ENCODE peak calls at places on chromosomes 16 and 17, in seven cellular contexts. One of them, this sample, is unnamed.

GRCh38 chr16:86680137-86680536 is 101.8 kb downstream of the FOXL1 start:
- DNase-seq in nucleus accumbens: no peak
- DNase-seq in activated CD4-positive, CD25-positive, alpha-beta regulatory T cell: no peak
- DNase-seq in KBM-7: no peak
- DNase-seq in CD8-positive, alpha-beta T cell: no peak
- DNase-seq in stimulated activated CD4-positive, alpha-beta T cell treated with anti-CD3 and anti-CD28 coated beads, Interleukin-15, amount 100 ng/mL, for 48 hours: no peak
- DNase-seq in NCI-H2171 treated with DMSO at 0.1 percent for 48 hours: no peak
- DNase-seq in this sample: no peak

GRCh38 chr16:16940351-16940750 is 530.4 kb downstream of the XYLT1 start:
- DNase-seq in stimulated activated CD4-positive, alpha-beta T cell treated with anti-CD3 and anti-CD28 coated beads, Interleukin-15, amount 100 ng/mL, for 48 hours: no peak
- DNase-seq in activated CD4-positive, CD25-positive, alpha-beta regulatory T cell: no peak
- DNase-seq in KBM-7: no peak
- DNase-seq in NCI-H2171 treated with DMSO at 0.1 percent for 48 hours: no peak
- DNase-seq in nucleus accumbens: no peak
- DNase-seq in CD8-positive, alpha-beta T cell: no peak
- DNase-seq in this sample: no peak

GRCh38 chr16:11405331-11406176 is 60.3 kb downstream of the RMI2 start:
- DNase-seq in nucleus accumbens: no peak
- DNase-seq in activated CD4-positive, CD25-positive, alpha-beta regulatory T cell: no peak
- DNase-seq in KBM-7: peak
- DNase-seq in CD8-positive, alpha-beta T cell: no peak
- DNase-seq in NCI-H2171 treated with DMSO at 0.1 percent for 48 hours: no peak
- DNase-seq in stimulated activated CD4-positive, alpha-beta T cell treated with anti-CD3 and anti-CD28 coated beads, Interleukin-15, amount 100 ng/mL, for 48 hours: peak
- DNase-seq in this sample: peak

GRCh38 chr16:1723450-1724147 is 17.6 kb downstream of the MAPK8IP3 start:
- DNase-seq in activated CD4-positive, CD25-positive, alpha-beta regulatory T cell: no peak
- DNase-seq in KBM-7: peak
- DNase-seq in NCI-H2171 treated with DMSO at 0.1 percent for 48 hours: no peak
- DNase-seq in CD8-positive, alpha-beta T cell: no peak
- DNase-seq in stimulated activated CD4-positive, alpha-beta T cell treated with anti-CD3 and anti-CD28 coated beads, Interleukin-15, amount 100 ng/mL, for 48 hours: peak
- DNase-seq in nucleus accumbens: no peak
- DNase-seq in this sample: no peak

GRCh38 chr17:16516594-16517018 is 24.6 kb upstream of the LRRC75A start:
- DNase-seq in NCI-H2171 treated with DMSO at 0.1 percent for 48 hours: peak
- DNase-seq in KBM-7: peak
- DNase-seq in CD8-positive, alpha-beta T cell: no peak
- DNase-seq in activated CD4-positive, CD25-positive, alpha-beta regulatory T cell: no peak
- DNase-seq in nucleus accumbens: no peak
- DNase-seq in stimulated activated CD4-positive, alpha-beta T cell treated with anti-CD3 and anti-CD28 coated beads, Interleukin-15, amount 100 ng/mL, for 48 hours: no peak
- DNase-seq in this sample: no peak

GRCh38 chr17:4101127-4101798 is 41.6 kb downstream of the ZZEF1 start:
- DNase-seq in stimulated activated CD4-positive, alpha-beta T cell treated with anti-CD3 and anti-CD28 coated beads, Interleukin-15, amount 100 ng/mL, for 48 hours: no peak
- DNase-seq in activated CD4-positive, CD25-positive, alpha-beta regulatory T cell: no peak
- DNase-seq in nucleus accumbens: no peak
- DNase-seq in CD8-positive, alpha-beta T cell: no peak
- DNase-seq in KBM-7: peak
- DNase-seq in NCI-H2171 treated with DMSO at 0.1 percent for 48 hours: no peak
- DNase-seq in this sample: no peak

GRCh38 chr17:58669853-58670252 is 22.0 kb downstream of the TEX14 start:
- DNase-seq in stimulated activated CD4-positive, alpha-beta T cell treated with anti-CD3 and anti-CD28 coated beads, Interleukin-15, amount 100 ng/mL, for 48 hours: no peak
- DNase-seq in KBM-7: no peak
- DNase-seq in nucleus accumbens: no peak
- DNase-seq in CD8-positive, alpha-beta T cell: no peak
- DNase-seq in NCI-H2171 treated with DMSO at 0.1 percent for 48 hours: no peak
- DNase-seq in activated CD4-positive, CD25-positive, alpha-beta regulatory T cell: no peak
- DNase-seq in this sample: peak

GRCh38 chr17:34420254-34420766 is 57.3 kb upstream of the CCL1 start:
- DNase-seq in KBM-7: peak
- DNase-seq in stimulated activated CD4-positive, alpha-beta T cell treated with anti-CD3 and anti-CD28 coated beads, Interleukin-15, amount 100 ng/mL, for 48 hours: peak
- DNase-seq in activated CD4-positive, CD25-positive, alpha-beta regulatory T cell: peak
- DNase-seq in nucleus accumbens: peak
- DNase-seq in CD8-positive, alpha-beta T cell: peak
- DNase-seq in NCI-H2171 treated with DMSO at 0.1 percent for 48 hours: peak
- DNase-seq in this sample: no peak

GRCh38 chr17:38554430-38555350 is 51.1 kb downstream of the SRCIN1 start:
- DNase-seq in nucleus accumbens: no peak
- DNase-seq in KBM-7: peak
- DNase-seq in stimulated activated CD4-positive, alpha-beta T cell treated with anti-CD3 and anti-CD28 coated beads, Interleukin-15, amount 100 ng/mL, for 48 hours: no peak
- DNase-seq in activated CD4-positive, CD25-positive, alpha-beta regulatory T cell: no peak
- DNase-seq in CD8-positive, alpha-beta T cell: no peak
- DNase-seq in NCI-H2171 treated with DMSO at 0.1 percent for 48 hours: peak
- DNase-seq in this sample: no peak

GRCh38 chr17:42629420-42630009 is 20.0 kb downstream of the TUBG1 start:
- DNase-seq in KBM-7: no peak
- DNase-seq in activated CD4-positive, CD25-positive, alpha-beta regulatory T cell: no peak
- DNase-seq in CD8-positive, alpha-beta T cell: no peak
- DNase-seq in NCI-H2171 treated with DMSO at 0.1 percent for 48 hours: no peak
- DNase-seq in nucleus accumbens: no peak
- DNase-seq in stimulated activated CD4-positive, alpha-beta T cell treated with anti-CD3 and anti-CD28 coated beads, Interleukin-15, amount 100 ng/mL, for 48 hours: no peak
- DNase-seq in this sample: no peak

GRCh38 chr17:36942631-36943125 is 5.4 kb downstream of the LHX1 start:
- DNase-seq in activated CD4-positive, CD25-positive, alpha-beta regulatory T cell: no peak
- DNase-seq in nucleus accumbens: no peak
- DNase-seq in KBM-7: no peak
- DNase-seq in stimulated activated CD4-positive, alpha-beta T cell treated with anti-CD3 and anti-CD28 coated beads, Interleukin-15, amount 100 ng/mL, for 48 hours: no peak
- DNase-seq in CD8-positive, alpha-beta T cell: no peak
- DNase-seq in NCI-H2171 treated with DMSO at 0.1 percent for 48 hours: no peak
- DNase-seq in this sample: peak

GRCh38 chr16:88298882-88299745 is 83.6 kb upstream of the ZNF469 start:
- DNase-seq in CD8-positive, alpha-beta T cell: no peak
- DNase-seq in NCI-H2171 treated with DMSO at 0.1 percent for 48 hours: no peak
- DNase-seq in stimulated activated CD4-positive, alpha-beta T cell treated with anti-CD3 and anti-CD28 coated beads, Interleukin-15, amount 100 ng/mL, for 48 hours: no peak
- DNase-seq in KBM-7: no peak
- DNase-seq in nucleus accumbens: no peak
- DNase-seq in activated CD4-positive, CD25-positive, alpha-beta regulatory T cell: no peak
- DNase-seq in this sample: peak

GRCh38 chr16:88597856-88598491 is 27.8 kb downstream of the ZC3H18 start:
- DNase-seq in NCI-H2171 treated with DMSO at 0.1 percent for 48 hours: no peak
- DNase-seq in CD8-positive, alpha-beta T cell: no peak
- DNase-seq in activated CD4-positive, CD25-positive, alpha-beta regulatory T cell: no peak
- DNase-seq in nucleus accumbens: no peak
- DNase-seq in KBM-7: no peak
- DNase-seq in stimulated activated CD4-positive, alpha-beta T cell treated with anti-CD3 and anti-CD28 coated beads, Interleukin-15, amount 100 ng/mL, for 48 hours: no peak
- DNase-seq in this sample: no peak

GRCh38 chr17:5665164-5665563 is 80.9 kb upstream of the NLRP1 start:
- DNase-seq in KBM-7: no peak
- DNase-seq in nucleus accumbens: no peak
- DNase-seq in activated CD4-positive, CD25-positive, alpha-beta regulatory T cell: no peak
- DNase-seq in NCI-H2171 treated with DMSO at 0.1 percent for 48 hours: no peak
- DNase-seq in stimulated activated CD4-positive, alpha-beta T cell treated with anti-CD3 and anti-CD28 coated beads, Interleukin-15, amount 100 ng/mL, for 48 hours: no peak
- DNase-seq in CD8-positive, alpha-beta T cell: no peak
- DNase-seq in this sample: no peak

GRCh38 chr17:31533546-31534155 is 142.2 kb downstream of the RAB11FIP4 start:
- DNase-seq in activated CD4-positive, CD25-positive, alpha-beta regulatory T cell: no peak
- DNase-seq in NCI-H2171 treated with DMSO at 0.1 percent for 48 hours: peak
- DNase-seq in CD8-positive, alpha-beta T cell: no peak
- DNase-seq in stimulated activated CD4-positive, alpha-beta T cell treated with anti-CD3 and anti-CD28 coated beads, Interleukin-15, amount 100 ng/mL, for 48 hours: no peak
- DNase-seq in nucleus accumbens: no peak
- DNase-seq in KBM-7: peak
- DNase-seq in this sample: peak

GRCh38 chr17:2387086-2388019 is 13.5 kb downstream of the MNT start:
- DNase-seq in activated CD4-positive, CD25-positive, alpha-beta regulatory T cell: no peak
- DNase-seq in KBM-7: no peak
- DNase-seq in CD8-positive, alpha-beta T cell: no peak
- DNase-seq in stimulated activated CD4-positive, alpha-beta T cell treated with anti-CD3 and anti-CD28 coated beads, Interleukin-15, amount 100 ng/mL, for 48 hours: no peak
- DNase-seq in nucleus accumbens: no peak
- DNase-seq in NCI-H2171 treated with DMSO at 0.1 percent for 48 hours: no peak
- DNase-seq in this sample: peak

GRCh38 chr17:62626719-62627218 is 701 bp upstream of the MRC2 start:
- DNase-seq in activated CD4-positive, CD25-positive, alpha-beta regulatory T cell: no peak
- DNase-seq in NCI-H2171 treated with DMSO at 0.1 percent for 48 hours: no peak
- DNase-seq in nucleus accumbens: no peak
- DNase-seq in CD8-positive, alpha-beta T cell: no peak
- DNase-seq in stimulated activated CD4-positive, alpha-beta T cell treated with anti-CD3 and anti-CD28 coated beads, Interleukin-15, amount 100 ng/mL, for 48 hours: no peak
- DNase-seq in KBM-7: peak
- DNase-seq in this sample: no peak

GRCh38 chr17:80605326-80606066 is 60.9 kb downstream of the RPTOR start:
- DNase-seq in stimulated activated CD4-positive, alpha-beta T cell treated with anti-CD3 and anti-CD28 coated beads, Interleukin-15, amount 100 ng/mL, for 48 hours: peak
- DNase-seq in activated CD4-positive, CD25-positive, alpha-beta regulatory T cell: no peak
- DNase-seq in nucleus accumbens: no peak
- DNase-seq in NCI-H2171 treated with DMSO at 0.1 percent for 48 hours: no peak
- DNase-seq in CD8-positive, alpha-beta T cell: no peak
- DNase-seq in KBM-7: peak
- DNase-seq in this sample: no peak

GRCh38 chr17:64406321-64407200 is 15.9 kb upstream of the PECAM1 start:
- DNase-seq in nucleus accumbens: no peak
- DNase-seq in NCI-H2171 treated with DMSO at 0.1 percent for 48 hours: no peak
- DNase-seq in CD8-positive, alpha-beta T cell: peak
- DNase-seq in stimulated activated CD4-positive, alpha-beta T cell treated with anti-CD3 and anti-CD28 coated beads, Interleukin-15, amount 100 ng/mL, for 48 hours: no peak
- DNase-seq in KBM-7: peak
- DNase-seq in activated CD4-positive, CD25-positive, alpha-beta regulatory T cell: no peak
- DNase-seq in this sample: peak

This sample was measured in kidney.